ENCODE peak calls at places on chromosomes 4 and X, in nine cellular contexts. One of them, this sample, is unnamed.

GRCh38 chr4:42397635-42398447 is 553 bp downstream of the SHISA3 start:
- DNase-seq in T-helper 9 cell: no peak
- DNase-seq in CD4-positive, CD25-positive, alpha-beta regulatory T cell: no peak
- DNase-seq in ecto neural progenitor cell: no peak
- DNase-seq in brain microvascular endothelial cell: no peak
- DNase-seq in left cardiac atrium: peak
- DNase-seq in foreskin keratinocyte: no peak
- DNase-seq in stimulated activated naive CD4-positive, alpha-beta T cell treated with Interleukin-2 at 50 U/mL for 16 hours: no peak
- DNase-seq in effector memory CD4-positive, alpha-beta T cell: no peak
- DNase-seq in this sample: no peak

GRCh38 chr4:147731611-147732515 is at the start of gene ARHGAP10:
- DNase-seq in foreskin keratinocyte: peak
- DNase-seq in CD4-positive, CD25-positive, alpha-beta regulatory T cell: peak
- DNase-seq in ecto neural progenitor cell: peak
- DNase-seq in brain microvascular endothelial cell: peak
- DNase-seq in stimulated activated naive CD4-positive, alpha-beta T cell treated with Interleukin-2 at 50 U/mL for 16 hours: peak
- DNase-seq in effector memory CD4-positive, alpha-beta T cell: peak
- DNase-seq in T-helper 9 cell: peak
- DNase-seq in left cardiac atrium: peak
- DNase-seq in this sample: peak

GRCh38 chr4:879730-880079 is 52.4 kb downstream of the GAK start:
- DNase-seq in CD4-positive, CD25-positive, alpha-beta regulatory T cell: no peak
- DNase-seq in left cardiac atrium: no peak
- DNase-seq in foreskin keratinocyte: no peak
- DNase-seq in stimulated activated naive CD4-positive, alpha-beta T cell treated with Interleukin-2 at 50 U/mL for 16 hours: peak
- DNase-seq in effector memory CD4-positive, alpha-beta T cell: no peak
- DNase-seq in T-helper 9 cell: peak
- DNase-seq in brain microvascular endothelial cell: no peak
- DNase-seq in ecto neural progenitor cell: no peak
- DNase-seq in this sample: peak

GRCh38 chrX:123648028-123648810 is 84.6 kb downstream of the THOC2 start:
- DNase-seq in effector memory CD4-positive, alpha-beta T cell: no peak
- DNase-seq in T-helper 9 cell: no peak
- DNase-seq in left cardiac atrium: peak
- DNase-seq in stimulated activated naive CD4-positive, alpha-beta T cell treated with Interleukin-2 at 50 U/mL for 16 hours: no peak
- DNase-seq in CD4-positive, CD25-positive, alpha-beta regulatory T cell: no peak
- DNase-seq in ecto neural progenitor cell: peak
- DNase-seq in brain microvascular endothelial cell: peak
- DNase-seq in foreskin keratinocyte: no peak
- DNase-seq in this sample: no peak

GRCh38 chrX:16711219-16712115 is 1.0 kb downstream of the CTPS2 start:
- DNase-seq in ecto neural progenitor cell: no peak
- DNase-seq in foreskin keratinocyte: no peak
- DNase-seq in CD4-positive, CD25-positive, alpha-beta regulatory T cell: no peak
- DNase-seq in brain microvascular endothelial cell: no peak
- DNase-seq in stimulated activated naive CD4-positive, alpha-beta T cell treated with Interleukin-2 at 50 U/mL for 16 hours: no peak
- DNase-seq in left cardiac atrium: peak
- DNase-seq in T-helper 9 cell: no peak
- DNase-seq in effector memory CD4-positive, alpha-beta T cell: no peak
- DNase-seq in this sample: no peak

GRCh38 chr4:83197555-83198235 is 83.2 kb upstream of the PLAC8 start:
- DNase-seq in left cardiac atrium: peak
- DNase-seq in ecto neural progenitor cell: no peak
- DNase-seq in effector memory CD4-positive, alpha-beta T cell: no peak
- DNase-seq in CD4-positive, CD25-positive, alpha-beta regulatory T cell: no peak
- DNase-seq in brain microvascular endothelial cell: no peak
- DNase-seq in foreskin keratinocyte: no peak
- DNase-seq in T-helper 9 cell: no peak
- DNase-seq in stimulated activated naive CD4-positive, alpha-beta T cell treated with Interleukin-2 at 50 U/mL for 16 hours: no peak
- DNase-seq in this sample: no peak

GRCh38 chr4:159006202-159006601 is 96.7 kb upstream of the RAPGEF2 start:
- DNase-seq in stimulated activated naive CD4-positive, alpha-beta T cell treated with Interleukin-2 at 50 U/mL for 16 hours: no peak
- DNase-seq in foreskin keratinocyte: peak
- DNase-seq in effector memory CD4-positive, alpha-beta T cell: no peak
- DNase-seq in left cardiac atrium: no peak
- DNase-seq in brain microvascular endothelial cell: peak
- DNase-seq in ecto neural progenitor cell: no peak
- DNase-seq in CD4-positive, CD25-positive, alpha-beta regulatory T cell: no peak
- DNase-seq in T-helper 9 cell: no peak
- DNase-seq in this sample: no peak

GRCh38 chr4:18025263-18025662 is 3.7 kb upstream of the LCORL start:
- DNase-seq in T-helper 9 cell: no peak
- DNase-seq in stimulated activated naive CD4-positive, alpha-beta T cell treated with Interleukin-2 at 50 U/mL for 16 hours: no peak
- DNase-seq in ecto neural progenitor cell: no peak
- DNase-seq in CD4-positive, CD25-positive, alpha-beta regulatory T cell: no peak
- DNase-seq in left cardiac atrium: no peak
- DNase-seq in foreskin keratinocyte: no peak
- DNase-seq in effector memory CD4-positive, alpha-beta T cell: no peak
- DNase-seq in brain microvascular endothelial cell: no peak
- DNase-seq in this sample: no peak

GRCh38 chr4:149995134-149995756 is 83.0 kb upstream of the DCLK2 start:
- DNase-seq in ecto neural progenitor cell: no peak
- DNase-seq in stimulated activated naive CD4-positive, alpha-beta T cell treated with Interleukin-2 at 50 U/mL for 16 hours: no peak
- DNase-seq in T-helper 9 cell: no peak
- DNase-seq in CD4-positive, CD25-positive, alpha-beta regulatory T cell: no peak
- DNase-seq in left cardiac atrium: no peak
- DNase-seq in foreskin keratinocyte: no peak
- DNase-seq in effector memory CD4-positive, alpha-beta T cell: no peak
- DNase-seq in brain microvascular endothelial cell: no peak
- DNase-seq in this sample: no peak

GRCh38 chr4:158161561-158162354 is 11.1 kb downstream of the GASK1B start:
- DNase-seq in CD4-positive, CD25-positive, alpha-beta regulatory T cell: no peak
- DNase-seq in left cardiac atrium: peak
- DNase-seq in brain microvascular endothelial cell: peak
- DNase-seq in stimulated activated naive CD4-positive, alpha-beta T cell treated with Interleukin-2 at 50 U/mL for 16 hours: no peak
- DNase-seq in T-helper 9 cell: no peak
- DNase-seq in ecto neural progenitor cell: no peak
- DNase-seq in foreskin keratinocyte: no peak
- DNase-seq in effector memory CD4-positive, alpha-beta T cell: no peak
- DNase-seq in this sample: no peak

GRCh38 chr4:182219400-182219799 is 23.8 kb upstream of the TENM3 start:
- DNase-seq in T-helper 9 cell: no peak
- DNase-seq in stimulated activated naive CD4-positive, alpha-beta T cell treated with Interleukin-2 at 50 U/mL for 16 hours: no peak
- DNase-seq in ecto neural progenitor cell: no peak
- DNase-seq in left cardiac atrium: no peak
- DNase-seq in foreskin keratinocyte: no peak
- DNase-seq in CD4-positive, CD25-positive, alpha-beta regulatory T cell: no peak
- DNase-seq in brain microvascular endothelial cell: peak
- DNase-seq in effector memory CD4-positive, alpha-beta T cell: no peak
- DNase-seq in this sample: no peak

GRCh38 chrX:78801522-78801921 is 54.0 kb downstream of the LPAR4 start:
- DNase-seq in brain microvascular endothelial cell: no peak
- DNase-seq in left cardiac atrium: no peak
- DNase-seq in effector memory CD4-positive, alpha-beta T cell: no peak
- DNase-seq in T-helper 9 cell: no peak
- DNase-seq in foreskin keratinocyte: no peak
- DNase-seq in CD4-positive, CD25-positive, alpha-beta regulatory T cell: no peak
- DNase-seq in ecto neural progenitor cell: no peak
- DNase-seq in stimulated activated naive CD4-positive, alpha-beta T cell treated with Interleukin-2 at 50 U/mL for 16 hours: no peak
- DNase-seq in this sample: no peak

GRCh38 chrX:34275710-34276109 is 143.6 kb upstream of the FAM47A start:
- DNase-seq in T-helper 9 cell: no peak
- DNase-seq in left cardiac atrium: no peak
- DNase-seq in brain microvascular endothelial cell: no peak
- DNase-seq in effector memory CD4-positive, alpha-beta T cell: no peak
- DNase-seq in foreskin keratinocyte: no peak
- DNase-seq in stimulated activated naive CD4-positive, alpha-beta T cell treated with Interleukin-2 at 50 U/mL for 16 hours: no peak
- DNase-seq in CD4-positive, CD25-positive, alpha-beta regulatory T cell: no peak
- DNase-seq in ecto neural progenitor cell: no peak
- DNase-seq in this sample: no peak

GRCh38 chr4:158722291-158722916 is 792 bp downstream of the PPID start:
- DNase-seq in effector memory CD4-positive, alpha-beta T cell: no peak
- DNase-seq in ecto neural progenitor cell: peak
- DNase-seq in brain microvascular endothelial cell: peak
- DNase-seq in left cardiac atrium: no peak
- DNase-seq in stimulated activated naive CD4-positive, alpha-beta T cell treated with Interleukin-2 at 50 U/mL for 16 hours: no peak
- DNase-seq in T-helper 9 cell: no peak
- DNase-seq in CD4-positive, CD25-positive, alpha-beta regulatory T cell: no peak
- DNase-seq in foreskin keratinocyte: peak
- DNase-seq in this sample: no peak

GRCh38 chr4:162163892-162164759 is at the start of gene FSTL5:
- DNase-seq in CD4-positive, CD25-positive, alpha-beta regulatory T cell: no peak
- DNase-seq in stimulated activated naive CD4-positive, alpha-beta T cell treated with Interleukin-2 at 50 U/mL for 16 hours: no peak
- DNase-seq in ecto neural progenitor cell: peak
- DNase-seq in left cardiac atrium: peak
- DNase-seq in foreskin keratinocyte: peak
- DNase-seq in brain microvascular endothelial cell: peak
- DNase-seq in effector memory CD4-positive, alpha-beta T cell: no peak
- DNase-seq in T-helper 9 cell: no peak
- DNase-seq in this sample: no peak

GRCh38 chr4:155353923-155354540 is 22.7 kb downstream of the MAP9 start:
- DNase-seq in stimulated activated naive CD4-positive, alpha-beta T cell treated with Interleukin-2 at 50 U/mL for 16 hours: peak
- DNase-seq in left cardiac atrium: peak
- DNase-seq in effector memory CD4-positive, alpha-beta T cell: no peak
- DNase-seq in T-helper 9 cell: no peak
- DNase-seq in CD4-positive, CD25-positive, alpha-beta regulatory T cell: no peak
- DNase-seq in brain microvascular endothelial cell: peak
- DNase-seq in foreskin keratinocyte: no peak
- DNase-seq in ecto neural progenitor cell: peak
- DNase-seq in this sample: no peak

GRCh38 chr4:19478791-19479190 is 772.9 kb upstream of the SLIT2 start:
- DNase-seq in brain microvascular endothelial cell: no peak
- DNase-seq in T-helper 9 cell: no peak
- DNase-seq in stimulated activated naive CD4-positive, alpha-beta T cell treated with Interleukin-2 at 50 U/mL for 16 hours: no peak
- DNase-seq in foreskin keratinocyte: no peak
- DNase-seq in effector memory CD4-positive, alpha-beta T cell: no peak
- DNase-seq in left cardiac atrium: no peak
- DNase-seq in CD4-positive, CD25-positive, alpha-beta regulatory T cell: no peak
- DNase-seq in ecto neural progenitor cell: no peak
- DNase-seq in this sample: no peak

GRCh38 chrX:133473451-133473850 is 58.2 kb upstream of the GPC4 start:
- DNase-seq in left cardiac atrium: no peak
- DNase-seq in CD4-positive, CD25-positive, alpha-beta regulatory T cell: no peak
- DNase-seq in foreskin keratinocyte: no peak
- DNase-seq in brain microvascular endothelial cell: no peak
- DNase-seq in ecto neural progenitor cell: no peak
- DNase-seq in effector memory CD4-positive, alpha-beta T cell: no peak
- DNase-seq in T-helper 9 cell: no peak
- DNase-seq in stimulated activated naive CD4-positive, alpha-beta T cell treated with Interleukin-2 at 50 U/mL for 16 hours: no peak
- DNase-seq in this sample: no peak

GRCh38 chr4:13933163-13933562 is 305.6 kb upstream of the BOD1L1 start:
- DNase-seq in left cardiac atrium: no peak
- DNase-seq in effector memory CD4-positive, alpha-beta T cell: no peak
- DNase-seq in ecto neural progenitor cell: no peak
- DNase-seq in T-helper 9 cell: no peak
- DNase-seq in stimulated activated naive CD4-positive, alpha-beta T cell treated with Interleukin-2 at 50 U/mL for 16 hours: no peak
- DNase-seq in foreskin keratinocyte: no peak
- DNase-seq in brain microvascular endothelial cell: no peak
- DNase-seq in CD4-positive, CD25-positive, alpha-beta regulatory T cell: no peak
- DNase-seq in this sample: no peak

GRCh38 chr4:67393699-67394281 is 151.5 kb downstream of the CENPC start:
- DNase-seq in foreskin keratinocyte: no peak
- DNase-seq in stimulated activated naive CD4-positive, alpha-beta T cell treated with Interleukin-2 at 50 U/mL for 16 hours: no peak
- DNase-seq in T-helper 9 cell: peak
- DNase-seq in brain microvascular endothelial cell: peak
- DNase-seq in left cardiac atrium: no peak
- DNase-seq in ecto neural progenitor cell: no peak
- DNase-seq in CD4-positive, CD25-positive, alpha-beta regulatory T cell: no peak
- DNase-seq in effector memory CD4-positive, alpha-beta T cell: no peak
- DNase-seq in this sample: peak

GRCh38 chrX:17067534-17067933 is 121.1 kb downstream of the REPS2 start:
- DNase-seq in brain microvascular endothelial cell: no peak
- DNase-seq in CD4-positive, CD25-positive, alpha-beta regulatory T cell: no peak
- DNase-seq in stimulated activated naive CD4-positive, alpha-beta T cell treated with Interleukin-2 at 50 U/mL for 16 hours: no peak
- DNase-seq in effector memory CD4-positive, alpha-beta T cell: no peak
- DNase-seq in T-helper 9 cell: no peak
- DNase-seq in left cardiac atrium: no peak
- DNase-seq in foreskin keratinocyte: no peak
- DNase-seq in ecto neural progenitor cell: no peak
- DNase-seq in this sample: no peak

GRCh38 chr4:158870282-158871049 is 101.6 kb downstream of the FNIP2 start:
- DNase-seq in left cardiac atrium: no peak
- DNase-seq in effector memory CD4-positive, alpha-beta T cell: no peak
- DNase-seq in stimulated activated naive CD4-positive, alpha-beta T cell treated with Interleukin-2 at 50 U/mL for 16 hours: no peak
- DNase-seq in CD4-positive, CD25-positive, alpha-beta regulatory T cell: no peak
- DNase-seq in brain microvascular endothelial cell: no peak
- DNase-seq in foreskin keratinocyte: no peak
- DNase-seq in T-helper 9 cell: no peak
- DNase-seq in ecto neural progenitor cell: peak
- DNase-seq in this sample: no peak

GRCh38 chr4:113901994-113902787 is 77.3 kb downstream of the ARSJ start:
- DNase-seq in left cardiac atrium: no peak
- DNase-seq in CD4-positive, CD25-positive, alpha-beta regulatory T cell: peak
- DNase-seq in T-helper 9 cell: peak
- DNase-seq in ecto neural progenitor cell: no peak
- DNase-seq in effector memory CD4-positive, alpha-beta T cell: peak
- DNase-seq in brain microvascular endothelial cell: no peak
- DNase-seq in stimulated activated naive CD4-positive, alpha-beta T cell treated with Interleukin-2 at 50 U/mL for 16 hours: peak
- DNase-seq in foreskin keratinocyte: no peak
- DNase-seq in this sample: peak

GRCh38 chrX:24168807-24169206 is 19.3 kb downstream of the ZFX start:
- DNase-seq in T-helper 9 cell: no peak
- DNase-seq in stimulated activated naive CD4-positive, alpha-beta T cell treated with Interleukin-2 at 50 U/mL for 16 hours: no peak
- DNase-seq in effector memory CD4-positive, alpha-beta T cell: no peak
- DNase-seq in foreskin keratinocyte: no peak
- DNase-seq in CD4-positive, CD25-positive, alpha-beta regulatory T cell: no peak
- DNase-seq in ecto neural progenitor cell: no peak
- DNase-seq in brain microvascular endothelial cell: no peak
- DNase-seq in left cardiac atrium: no peak
- DNase-seq in this sample: no peak

GRCh38 chr4:184596617-184597185 is 52.5 kb downstream of the CASP3 start:
- DNase-seq in stimulated activated naive CD4-positive, alpha-beta T cell treated with Interleukin-2 at 50 U/mL for 16 hours: no peak
- DNase-seq in left cardiac atrium: no peak
- DNase-seq in effector memory CD4-positive, alpha-beta T cell: no peak
- DNase-seq in T-helper 9 cell: no peak
- DNase-seq in brain microvascular endothelial cell: no peak
- DNase-seq in ecto neural progenitor cell: no peak
- DNase-seq in CD4-positive, CD25-positive, alpha-beta regulatory T cell: no peak
- DNase-seq in foreskin keratinocyte: no peak
- DNase-seq in this sample: no peak

GRCh38 chr4:140851032-140851636 is 94.9 kb upstream of the TBC1D9 start:
- DNase-seq in CD4-positive, CD25-positive, alpha-beta regulatory T cell: no peak
- DNase-seq in brain microvascular endothelial cell: peak
- DNase-seq in left cardiac atrium: no peak
- DNase-seq in foreskin keratinocyte: peak
- DNase-seq in stimulated activated naive CD4-positive, alpha-beta T cell treated with Interleukin-2 at 50 U/mL for 16 hours: no peak
- DNase-seq in T-helper 9 cell: no peak
- DNase-seq in ecto neural progenitor cell: no peak
- DNase-seq in effector memory CD4-positive, alpha-beta T cell: no peak
- DNase-seq in this sample: no peak

GRCh38 chrX:34629572-34629971 is 27.5 kb downstream of the TMEM47 start:
- DNase-seq in effector memory CD4-positive, alpha-beta T cell: no peak
- DNase-seq in ecto neural progenitor cell: no peak
- DNase-seq in left cardiac atrium: no peak
- DNase-seq in T-helper 9 cell: no peak
- DNase-seq in foreskin keratinocyte: no peak
- DNase-seq in CD4-positive, CD25-positive, alpha-beta regulatory T cell: no peak
- DNase-seq in stimulated activated naive CD4-positive, alpha-beta T cell treated with Interleukin-2 at 50 U/mL for 16 hours: no peak
- DNase-seq in brain microvascular endothelial cell: no peak
- DNase-seq in this sample: no peak

GRCh38 chr4:155889036-155889793 is 14.3 kb upstream of the TDO2 start:
- DNase-seq in CD4-positive, CD25-positive, alpha-beta regulatory T cell: no peak
- DNase-seq in effector memory CD4-positive, alpha-beta T cell: no peak
- DNase-seq in left cardiac atrium: no peak
- DNase-seq in T-helper 9 cell: no peak
- DNase-seq in stimulated activated naive CD4-positive, alpha-beta T cell treated with Interleukin-2 at 50 U/mL for 16 hours: no peak
- DNase-seq in brain microvascular endothelial cell: peak
- DNase-seq in ecto neural progenitor cell: no peak
- DNase-seq in foreskin keratinocyte: peak
- DNase-seq in this sample: no peak

GRCh38 chr4:89099034-89099433 is 12.3 kb upstream of the TIGD2 start:
- DNase-seq in T-helper 9 cell: no peak
- DNase-seq in foreskin keratinocyte: no peak
- DNase-seq in brain microvascular endothelial cell: no peak
- DNase-seq in stimulated activated naive CD4-positive, alpha-beta T cell treated with Interleukin-2 at 50 U/mL for 16 hours: no peak
- DNase-seq in ecto neural progenitor cell: no peak
- DNase-seq in effector memory CD4-positive, alpha-beta T cell: no peak
- DNase-seq in CD4-positive, CD25-positive, alpha-beta regulatory T cell: no peak
- DNase-seq in left cardiac atrium: no peak
- DNase-seq in this sample: no peak

GRCh38 chrX:40098264-40099045 is 697 bp upstream of the BCOR start:
- DNase-seq in effector memory CD4-positive, alpha-beta T cell: peak
- DNase-seq in left cardiac atrium: no peak
- DNase-seq in brain microvascular endothelial cell: no peak
- DNase-seq in foreskin keratinocyte: no peak
- DNase-seq in CD4-positive, CD25-positive, alpha-beta regulatory T cell: peak
- DNase-seq in stimulated activated naive CD4-positive, alpha-beta T cell treated with Interleukin-2 at 50 U/mL for 16 hours: peak
- DNase-seq in ecto neural progenitor cell: peak
- DNase-seq in T-helper 9 cell: peak
- DNase-seq in this sample: peak